ENCODE peak calls at places on chromosomes 4 and X, in six cellular contexts. N is HS-27A; M is NCI-H1092 treated with DMSO at 0.1 percent for 48 hours; V is midbrain; Y is stimulated activated CD8-positive, alpha-beta memory T cell treated with anti-CD3 and anti-CD28 coated beads, Interleukin-4, amount 100 ng/mL, for 24 hours; U is RPMI8226. Z is an unnamed sample.
A peak's percentile ranks its signal among the peaks of the same experiment; 100 is the strongest.

GRCh38 chr4:142940614-142941013 is 94.5 kb upstream of the INPP4B start:
- DNase-seq in N (no peak), M (peak; percentile 87), V (no peak), Y (no peak), U (no peak), Z (no peak)

GRCh38 chrX:19642517-19643109 is 127.3 kb upstream of the MAP3K15 start:
- DNase-seq in N (no peak), M (no peak), V (no peak), Y (no peak), U (no peak), Z (no peak)

GRCh38 chr4:13892739-13893105 is 265.2 kb upstream of the BOD1L1 start:
- DNase-seq in N (no peak), M (no peak), V (no peak), Y (no peak), U (no peak), Z (no peak)

GRCh38 chr4:183919173-183919572 is 14.1 kb downstream of the STOX2 start:
- DNase-seq in N (no peak), M (no peak), V (no peak), Y (no peak), U (no peak), Z (no peak)

GRCh38 chr4:4323705-4324534 is 33.9 kb downstream of the ZBTB49 start:
- DNase-seq in N (no peak), M (no peak), V (no peak), Y (no peak), U (no peak), Z (no peak)

GRCh38 chrX:30713061-30713525 is 59.9 kb downstream of the GK start:
- DNase-seq in N (no peak), M (peak; percentile 39), V (peak; percentile 56), Y (peak; percentile 10), U (peak; percentile 33), Z (peak; percentile 46)

GRCh38 chrX:122866527-122866926 is 317.6 kb upstream of the GRIA3 start:
- DNase-seq in N (no peak), M (no peak), V (no peak), Y (no peak), U (no peak), Z (no peak)

GRCh38 chr4:134320048-134320447 is 118.5 kb upstream of the PABPC4L start:
- DNase-seq in N (no peak), M (no peak), V (no peak), Y (no peak), U (no peak), Z (no peak)

Z was measured in OCI-LY7.